ENCODE peak calls at places on chromosomes 12 and 14, in eight cellular contexts. One of them, this sample, is unnamed.

GRCh38 chr14:66735853-66736252 is 227.9 kb downstream of the GPHN start:
- DNase-seq in naive thymus-derived CD8-positive, alpha-beta T cell: no peak
- DNase-seq in head of caudate nucleus: no peak
- DNase-seq in fibroblast of lung: no peak
- DNase-seq in HTR-8/SVneo: no peak
- DNase-seq in adrenal gland: no peak
- DNase-seq in stimulated activated CD4-positive, alpha-beta T cell treated with anti-CD3 and anti-CD28 coated beads, Interleukin-2, amount 100 ng/mL, for 24 hours: no peak
- DNase-seq in nephron progenitor cell: no peak
- DNase-seq in this sample: no peak

GRCh38 chr14:68966872-68967301 is 12.2 kb downstream of the ACTN1 start:
- DNase-seq in naive thymus-derived CD8-positive, alpha-beta T cell: no peak
- DNase-seq in head of caudate nucleus: no peak
- DNase-seq in fibroblast of lung: peak
- DNase-seq in HTR-8/SVneo: peak
- DNase-seq in adrenal gland: peak
- DNase-seq in stimulated activated CD4-positive, alpha-beta T cell treated with anti-CD3 and anti-CD28 coated beads, Interleukin-2, amount 100 ng/mL, for 24 hours: no peak
- DNase-seq in nephron progenitor cell: no peak
- DNase-seq in this sample: peak

GRCh38 chr12:11787437-11787836 is 138.0 kb downstream of the ETV6 start:
- DNase-seq in naive thymus-derived CD8-positive, alpha-beta T cell: no peak
- DNase-seq in head of caudate nucleus: no peak
- DNase-seq in fibroblast of lung: no peak
- DNase-seq in HTR-8/SVneo: no peak
- DNase-seq in adrenal gland: no peak
- DNase-seq in stimulated activated CD4-positive, alpha-beta T cell treated with anti-CD3 and anti-CD28 coated beads, Interleukin-2, amount 100 ng/mL, for 24 hours: no peak
- DNase-seq in nephron progenitor cell: no peak
- DNase-seq in this sample: no peak

GRCh38 chr14:59355101-59355500 is 110.1 kb downstream of the GPR135 start:
- DNase-seq in naive thymus-derived CD8-positive, alpha-beta T cell: no peak
- DNase-seq in head of caudate nucleus: no peak
- DNase-seq in fibroblast of lung: no peak
- DNase-seq in HTR-8/SVneo: no peak
- DNase-seq in adrenal gland: no peak
- DNase-seq in stimulated activated CD4-positive, alpha-beta T cell treated with anti-CD3 and anti-CD28 coated beads, Interleukin-2, amount 100 ng/mL, for 24 hours: no peak
- DNase-seq in nephron progenitor cell: no peak
- DNase-seq in this sample: no peak

GRCh38 chr12:122318607-122319311 is 52.5 kb upstream of the VPS33A start:
- DNase-seq in naive thymus-derived CD8-positive, alpha-beta T cell: no peak
- DNase-seq in head of caudate nucleus: no peak
- DNase-seq in fibroblast of lung: peak
- DNase-seq in HTR-8/SVneo: peak
- DNase-seq in adrenal gland: peak
- DNase-seq in stimulated activated CD4-positive, alpha-beta T cell treated with anti-CD3 and anti-CD28 coated beads, Interleukin-2, amount 100 ng/mL, for 24 hours: no peak
- DNase-seq in nephron progenitor cell: no peak
- DNase-seq in this sample: peak

GRCh38 chr12:3040663-3041544 is 36.3 kb upstream of the TSPAN9 start:
- DNase-seq in naive thymus-derived CD8-positive, alpha-beta T cell: no peak
- DNase-seq in head of caudate nucleus: no peak
- DNase-seq in fibroblast of lung: no peak
- DNase-seq in HTR-8/SVneo: no peak
- DNase-seq in adrenal gland: no peak
- DNase-seq in stimulated activated CD4-positive, alpha-beta T cell treated with anti-CD3 and anti-CD28 coated beads, Interleukin-2, amount 100 ng/mL, for 24 hours: no peak
- DNase-seq in nephron progenitor cell: no peak
- DNase-seq in this sample: no peak

GRCh38 chr14:97410667-97411286 is 613.6 kb downstream of the VRK1 start:
- DNase-seq in naive thymus-derived CD8-positive, alpha-beta T cell: no peak
- DNase-seq in head of caudate nucleus: peak
- DNase-seq in fibroblast of lung: no peak
- DNase-seq in HTR-8/SVneo: no peak
- DNase-seq in adrenal gland: no peak
- DNase-seq in stimulated activated CD4-positive, alpha-beta T cell treated with anti-CD3 and anti-CD28 coated beads, Interleukin-2, amount 100 ng/mL, for 24 hours: no peak
- DNase-seq in nephron progenitor cell: no peak
- DNase-seq in this sample: no peak

GRCh38 chr14:53894456-53894855 is 62.2 kb downstream of the BMP4 start:
- DNase-seq in naive thymus-derived CD8-positive, alpha-beta T cell: no peak
- DNase-seq in head of caudate nucleus: no peak
- DNase-seq in fibroblast of lung: peak
- DNase-seq in HTR-8/SVneo: peak
- DNase-seq in adrenal gland: no peak
- DNase-seq in stimulated activated CD4-positive, alpha-beta T cell treated with anti-CD3 and anti-CD28 coated beads, Interleukin-2, amount 100 ng/mL, for 24 hours: no peak
- DNase-seq in nephron progenitor cell: no peak
- DNase-seq in this sample: peak

GRCh38 chr12:57066245-57066644 is 12.3 kb downstream of the NEMP1 start:
- DNase-seq in naive thymus-derived CD8-positive, alpha-beta T cell: no peak
- DNase-seq in head of caudate nucleus: no peak
- DNase-seq in fibroblast of lung: no peak
- DNase-seq in HTR-8/SVneo: no peak
- DNase-seq in adrenal gland: no peak
- DNase-seq in stimulated activated CD4-positive, alpha-beta T cell treated with anti-CD3 and anti-CD28 coated beads, Interleukin-2, amount 100 ng/mL, for 24 hours: no peak
- DNase-seq in nephron progenitor cell: no peak
- DNase-seq in this sample: no peak

GRCh38 chr14:65344011-65344410 is 68.5 kb upstream of the FUT8 start:
- DNase-seq in naive thymus-derived CD8-positive, alpha-beta T cell: no peak
- DNase-seq in head of caudate nucleus: no peak
- DNase-seq in fibroblast of lung: no peak
- DNase-seq in HTR-8/SVneo: no peak
- DNase-seq in adrenal gland: no peak
- DNase-seq in stimulated activated CD4-positive, alpha-beta T cell treated with anti-CD3 and anti-CD28 coated beads, Interleukin-2, amount 100 ng/mL, for 24 hours: no peak
- DNase-seq in nephron progenitor cell: no peak
- DNase-seq in this sample: no peak

GRCh38 chr14:95895720-95896119 is 19.1 kb downstream of the TUNAR start:
- DNase-seq in naive thymus-derived CD8-positive, alpha-beta T cell: peak
- DNase-seq in head of caudate nucleus: no peak
- DNase-seq in fibroblast of lung: no peak
- DNase-seq in HTR-8/SVneo: no peak
- DNase-seq in adrenal gland: no peak
- DNase-seq in stimulated activated CD4-positive, alpha-beta T cell treated with anti-CD3 and anti-CD28 coated beads, Interleukin-2, amount 100 ng/mL, for 24 hours: peak
- DNase-seq in nephron progenitor cell: peak
- DNase-seq in this sample: no peak

GRCh38 chr12:59055204-59055839 is 135.0 kb upstream of the LRIG3 start:
- DNase-seq in naive thymus-derived CD8-positive, alpha-beta T cell: no peak
- DNase-seq in head of caudate nucleus: no peak
- DNase-seq in fibroblast of lung: peak
- DNase-seq in HTR-8/SVneo: peak
- DNase-seq in adrenal gland: no peak
- DNase-seq in stimulated activated CD4-positive, alpha-beta T cell treated with anti-CD3 and anti-CD28 coated beads, Interleukin-2, amount 100 ng/mL, for 24 hours: no peak
- DNase-seq in nephron progenitor cell: no peak
- DNase-seq in this sample: peak

GRCh38 chr14:61493239-61493638 is 171.9 kb downstream of the PRKCH start:
- DNase-seq in naive thymus-derived CD8-positive, alpha-beta T cell: no peak
- DNase-seq in head of caudate nucleus: no peak
- DNase-seq in fibroblast of lung: peak
- DNase-seq in HTR-8/SVneo: peak
- DNase-seq in adrenal gland: no peak
- DNase-seq in stimulated activated CD4-positive, alpha-beta T cell treated with anti-CD3 and anti-CD28 coated beads, Interleukin-2, amount 100 ng/mL, for 24 hours: no peak
- DNase-seq in nephron progenitor cell: no peak
- DNase-seq in this sample: peak

GRCh38 chr12:112261559-112261958 is 120.7 kb downstream of the HECTD4 start:
- DNase-seq in naive thymus-derived CD8-positive, alpha-beta T cell: no peak
- DNase-seq in head of caudate nucleus: no peak
- DNase-seq in fibroblast of lung: no peak
- DNase-seq in HTR-8/SVneo: peak
- DNase-seq in adrenal gland: no peak
- DNase-seq in stimulated activated CD4-positive, alpha-beta T cell treated with anti-CD3 and anti-CD28 coated beads, Interleukin-2, amount 100 ng/mL, for 24 hours: no peak
- DNase-seq in nephron progenitor cell: no peak
- DNase-seq in this sample: no peak

GRCh38 chr14:71705460-71705859 is 226.8 kb upstream of the RGS6 start:
- DNase-seq in naive thymus-derived CD8-positive, alpha-beta T cell: no peak
- DNase-seq in head of caudate nucleus: no peak
- DNase-seq in fibroblast of lung: no peak
- DNase-seq in HTR-8/SVneo: no peak
- DNase-seq in adrenal gland: no peak
- DNase-seq in stimulated activated CD4-positive, alpha-beta T cell treated with anti-CD3 and anti-CD28 coated beads, Interleukin-2, amount 100 ng/mL, for 24 hours: no peak
- DNase-seq in nephron progenitor cell: no peak
- DNase-seq in this sample: no peak

GRCh38 chr12:52580496-52580895 is 6.9 kb upstream of the KRT74 start:
- DNase-seq in naive thymus-derived CD8-positive, alpha-beta T cell: no peak
- DNase-seq in head of caudate nucleus: no peak
- DNase-seq in fibroblast of lung: no peak
- DNase-seq in HTR-8/SVneo: no peak
- DNase-seq in adrenal gland: no peak
- DNase-seq in stimulated activated CD4-positive, alpha-beta T cell treated with anti-CD3 and anti-CD28 coated beads, Interleukin-2, amount 100 ng/mL, for 24 hours: no peak
- DNase-seq in nephron progenitor cell: no peak
- DNase-seq in this sample: no peak

GRCh38 chr12:77816196-77816595 is 14.5 kb upstream of the NAV3 start:
- DNase-seq in naive thymus-derived CD8-positive, alpha-beta T cell: no peak
- DNase-seq in head of caudate nucleus: no peak
- DNase-seq in fibroblast of lung: no peak
- DNase-seq in HTR-8/SVneo: no peak
- DNase-seq in adrenal gland: no peak
- DNase-seq in stimulated activated CD4-positive, alpha-beta T cell treated with anti-CD3 and anti-CD28 coated beads, Interleukin-2, amount 100 ng/mL, for 24 hours: no peak
- DNase-seq in nephron progenitor cell: no peak
- DNase-seq in this sample: no peak

GRCh38 chr14:35159742-35160409 is 37.5 kb downstream of the PRORP start:
- DNase-seq in naive thymus-derived CD8-positive, alpha-beta T cell: no peak
- DNase-seq in head of caudate nucleus: no peak
- DNase-seq in fibroblast of lung: peak
- DNase-seq in HTR-8/SVneo: peak
- DNase-seq in adrenal gland: no peak
- DNase-seq in stimulated activated CD4-positive, alpha-beta T cell treated with anti-CD3 and anti-CD28 coated beads, Interleukin-2, amount 100 ng/mL, for 24 hours: no peak
- DNase-seq in nephron progenitor cell: no peak
- DNase-seq in this sample: peak

GRCh38 chr12:120496353-120497340 is 734 bp downstream of the DYNLL1 start:
- DNase-seq in naive thymus-derived CD8-positive, alpha-beta T cell: peak
- DNase-seq in head of caudate nucleus: peak
- DNase-seq in fibroblast of lung: peak
- DNase-seq in HTR-8/SVneo: peak
- DNase-seq in adrenal gland: peak
- DNase-seq in stimulated activated CD4-positive, alpha-beta T cell treated with anti-CD3 and anti-CD28 coated beads, Interleukin-2, amount 100 ng/mL, for 24 hours: peak
- DNase-seq in nephron progenitor cell: peak
- DNase-seq in this sample: peak

GRCh38 chr14:104681689-104682074 is 7.7 kb upstream of the INF2 start:
- DNase-seq in naive thymus-derived CD8-positive, alpha-beta T cell: no peak
- DNase-seq in head of caudate nucleus: peak
- DNase-seq in fibroblast of lung: peak
- DNase-seq in HTR-8/SVneo: peak
- DNase-seq in adrenal gland: peak
- DNase-seq in stimulated activated CD4-positive, alpha-beta T cell treated with anti-CD3 and anti-CD28 coated beads, Interleukin-2, amount 100 ng/mL, for 24 hours: no peak
- DNase-seq in nephron progenitor cell: peak
- DNase-seq in this sample: peak

GRCh38 chr14:97513891-97514290 is 716.7 kb downstream of the VRK1 start:
- DNase-seq in naive thymus-derived CD8-positive, alpha-beta T cell: no peak
- DNase-seq in head of caudate nucleus: no peak
- DNase-seq in fibroblast of lung: no peak
- DNase-seq in HTR-8/SVneo: no peak
- DNase-seq in adrenal gland: no peak
- DNase-seq in stimulated activated CD4-positive, alpha-beta T cell treated with anti-CD3 and anti-CD28 coated beads, Interleukin-2, amount 100 ng/mL, for 24 hours: no peak
- DNase-seq in nephron progenitor cell: no peak
- DNase-seq in this sample: no peak

GRCh38 chr14:92644166-92644565 is 104.3 kb downstream of the LGMN start:
- DNase-seq in naive thymus-derived CD8-positive, alpha-beta T cell: no peak
- DNase-seq in head of caudate nucleus: no peak
- DNase-seq in fibroblast of lung: peak
- DNase-seq in HTR-8/SVneo: peak
- DNase-seq in adrenal gland: no peak
- DNase-seq in stimulated activated CD4-positive, alpha-beta T cell treated with anti-CD3 and anti-CD28 coated beads, Interleukin-2, amount 100 ng/mL, for 24 hours: no peak
- DNase-seq in nephron progenitor cell: no peak
- DNase-seq in this sample: no peak

GRCh38 chr12:98002887-98003493 is 512.4 kb upstream of the TMPO start:
- DNase-seq in naive thymus-derived CD8-positive, alpha-beta T cell: peak
- DNase-seq in head of caudate nucleus: peak
- DNase-seq in fibroblast of lung: peak
- DNase-seq in HTR-8/SVneo: peak
- DNase-seq in adrenal gland: peak
- DNase-seq in stimulated activated CD4-positive, alpha-beta T cell treated with anti-CD3 and anti-CD28 coated beads, Interleukin-2, amount 100 ng/mL, for 24 hours: peak
- DNase-seq in nephron progenitor cell: peak
- DNase-seq in this sample: peak

GRCh38 chr14:96042218-96042930 is 3.2 kb downstream of the C14orf132 start:
- DNase-seq in naive thymus-derived CD8-positive, alpha-beta T cell: no peak
- DNase-seq in head of caudate nucleus: no peak
- DNase-seq in fibroblast of lung: peak
- DNase-seq in HTR-8/SVneo: no peak
- DNase-seq in adrenal gland: no peak
- DNase-seq in stimulated activated CD4-positive, alpha-beta T cell treated with anti-CD3 and anti-CD28 coated beads, Interleukin-2, amount 100 ng/mL, for 24 hours: no peak
- DNase-seq in nephron progenitor cell: no peak
- DNase-seq in this sample: no peak

GRCh38 chr12:56591111-56591510 is 39.0 kb downstream of the BAZ2A start:
- DNase-seq in naive thymus-derived CD8-positive, alpha-beta T cell: no peak
- DNase-seq in head of caudate nucleus: no peak
- DNase-seq in fibroblast of lung: no peak
- DNase-seq in HTR-8/SVneo: no peak
- DNase-seq in adrenal gland: no peak
- DNase-seq in stimulated activated CD4-positive, alpha-beta T cell treated with anti-CD3 and anti-CD28 coated beads, Interleukin-2, amount 100 ng/mL, for 24 hours: no peak
- DNase-seq in nephron progenitor cell: no peak
- DNase-seq in this sample: no peak

GRCh38 chr12:131869871-131870418 is 24.5 kb upstream of the ULK1 start:
- DNase-seq in naive thymus-derived CD8-positive, alpha-beta T cell: no peak
- DNase-seq in head of caudate nucleus: peak
- DNase-seq in fibroblast of lung: peak
- DNase-seq in HTR-8/SVneo: peak
- DNase-seq in adrenal gland: no peak
- DNase-seq in stimulated activated CD4-positive, alpha-beta T cell treated with anti-CD3 and anti-CD28 coated beads, Interleukin-2, amount 100 ng/mL, for 24 hours: no peak
- DNase-seq in nephron progenitor cell: no peak
- DNase-seq in this sample: peak

GRCh38 chr12:133129368-133130037 is 571 bp downstream of the ZNF891 start:
- DNase-seq in naive thymus-derived CD8-positive, alpha-beta T cell: no peak
- DNase-seq in head of caudate nucleus: no peak
- DNase-seq in fibroblast of lung: peak
- DNase-seq in HTR-8/SVneo: peak
- DNase-seq in adrenal gland: peak
- DNase-seq in stimulated activated CD4-positive, alpha-beta T cell treated with anti-CD3 and anti-CD28 coated beads, Interleukin-2, amount 100 ng/mL, for 24 hours: peak
- DNase-seq in nephron progenitor cell: peak
- DNase-seq in this sample: no peak

GRCh38 chr14:91778217-91778616 is 46.3 kb upstream of the CATSPERB start:
- DNase-seq in naive thymus-derived CD8-positive, alpha-beta T cell: no peak
- DNase-seq in head of caudate nucleus: no peak
- DNase-seq in fibroblast of lung: peak
- DNase-seq in HTR-8/SVneo: no peak
- DNase-seq in adrenal gland: no peak
- DNase-seq in stimulated activated CD4-positive, alpha-beta T cell treated with anti-CD3 and anti-CD28 coated beads, Interleukin-2, amount 100 ng/mL, for 24 hours: no peak
- DNase-seq in nephron progenitor cell: no peak
- DNase-seq in this sample: no peak

GRCh38 chr14:91264151-91265150 is 19.9 kb upstream of the GPR68 start:
- DNase-seq in naive thymus-derived CD8-positive, alpha-beta T cell: no peak
- DNase-seq in head of caudate nucleus: no peak
- DNase-seq in fibroblast of lung: no peak
- DNase-seq in HTR-8/SVneo: no peak
- DNase-seq in adrenal gland: no peak
- DNase-seq in stimulated activated CD4-positive, alpha-beta T cell treated with anti-CD3 and anti-CD28 coated beads, Interleukin-2, amount 100 ng/mL, for 24 hours: no peak
- DNase-seq in nephron progenitor cell: peak
- DNase-seq in this sample: no peak

This sample was measured in endothelial cell of umbilical vein.